ENCODE peak calls at places on chromosome 1, in four cellular contexts. D is fibroblast of pulmonary artery, I is psoas muscle, B is kidney glomerular epithelial cell. H is an unnamed sample.
A peak's percentile ranks its signal among the peaks of the same experiment; 100 is the strongest.

GRCh38 chr1:36217667-36218066 is 6.6 kb upstream of the THRAP3 start:
- DNase-seq in D (peak; percentile 72), I (no peak), B (peak; percentile 67), H (no peak)

GRCh38 chr1:66981679-66982078 is 56.9 kb downstream of the MIER1 start:
- DNase-seq in D (peak; percentile 18), I (no peak), B (no peak), H (no peak)

GRCh38 chr1:53944469-53945182 is 873 bp downstream of the IFT25 start:
- DNase-seq in D (peak; percentile 15), I (no peak), B (no peak), H (no peak)

GRCh38 chr1:69913967-69914366 is 291.4 kb downstream of the LRRC40 start:
- DNase-seq in D (peak; percentile 89), I (no peak), B (no peak), H (no peak)

GRCh38 chr1:206560021-206560716 is 52.1 kb downstream of the EIF2D start:
- DNase-seq in D (peak; percentile 18), I (no peak), B (no peak), H (no peak)

GRCh38 chr1:33039840-33040239 is 3.2 kb upstream of the AK2 start:
- DNase-seq in D (no peak), I (no peak), B (no peak), H (no peak)

GRCh38 chr1:227893696-227894305 is 53.9 kb downstream of the WNT9A start:
- DNase-seq in D (no peak), I (peak; percentile 38), B (no peak), H (no peak)

GRCh38 chr1:87588445-87588844 is 259.8 kb downstream of the LMO4 start:
- DNase-seq in D (no peak), I (no peak), B (no peak), H (no peak)

GRCh38 chr1:213613549-213613948 is 374.2 kb upstream of the PROX1 start:
- DNase-seq in D (no peak), I (no peak), B (no peak), H (no peak)

GRCh38 chr1:27621067-27621920 is 13.7 kb downstream of the FGR start:
- DNase-seq in D (peak; percentile 71), I (no peak), B (no peak), H (no peak)

GRCh38 chr1:36743286-36744005 is 260.7 kb upstream of the CSF3R start:
- DNase-seq in D (no peak), I (no peak), B (no peak), H (no peak)

GRCh38 chr1:9150582-9151290 is 21.8 kb upstream of the GPR157 start:
- DNase-seq in D (peak; percentile 73), I (peak; percentile 70), B (no peak), H (no peak)

GRCh38 chr1:19975423-19976193 is 3.8 kb downstream of the PLA2G2A start:
- DNase-seq in D (no peak), I (no peak), B (no peak), H (no peak)

GRCh38 chr1:181142096-181143043 is 53.9 kb downstream of the IER5 start:
- DNase-seq in D (peak; percentile 88), I (peak; percentile 95), B (peak; percentile 48), H (no peak)

H was measured in kidney epithelial cell.